ENCODE peak calls at places on chromosome 4, in five cellular contexts. Y is foreskin fibroblast, D is AG10803, V is psoas muscle, H is tibial nerve. X is an unnamed sample.

GRCh38 chr4:67344594-67345380 is 200.5 kb downstream of the CENPC start:
- DNase-seq in V (no peak), Y (no peak), D (no peak), H (no peak), X (no peak)

GRCh38 chr4:120452006-120452405 is 385.4 kb upstream of the MAD2L1 start:
- DNase-seq in Y (peak), H (no peak), V (no peak), D (peak), X (no peak)

GRCh38 chr4:118741456-118741855 is 56.3 kb downstream of the METTL14 start:
- DNase-seq in H (no peak), Y (peak), D (peak), V (no peak), X (no peak)

GRCh38 chr4:1945492-1945891 is 63.3 kb downstream of the NELFA start:
- DNase-seq in V (no peak), Y (no peak), D (no peak), H (no peak), X (no peak)

GRCh38 chr4:537436-538264 is 38.4 kb downstream of the TMEM271 start:
- DNase-seq in H (no peak), V (no peak), D (no peak), Y (no peak), X (no peak)

GRCh38 chr4:176377705-176378302 is 58.0 kb downstream of the SPCS3 start:
- DNase-seq in D (peak), V (no peak), Y (peak), H (no peak), X (peak)

GRCh38 chr4:168832746-168833575 is 177.1 kb downstream of the CBR4 start:
- DNase-seq in H (peak), V (peak), D (no peak), Y (peak), X (no peak)

GRCh38 chr4:1522606-1523005 is 116.4 kb upstream of the NKX1-1 start:
- DNase-seq in H (no peak), Y (no peak), D (no peak), V (peak), X (no peak)

GRCh38 chr4:1793940-1794808 is 1.1 kb downstream of the FGFR3 start:
- DNase-seq in D (no peak), V (no peak), H (no peak), Y (peak), X (no peak)

GRCh38 chr4:147578057-147578476 is 39.1 kb upstream of the TMEM184C start:
- DNase-seq in D (peak), Y (peak), V (no peak), H (no peak), X (no peak)

GRCh38 chr4:83110970-83111369 is 3.6 kb downstream of the PLAC8 start:
- DNase-seq in V (no peak), Y (no peak), D (no peak), H (no peak), X (no peak)

GRCh38 chr4:82217986-82218715 is 155.6 kb downstream of the HNRNPD start:
- DNase-seq in H (no peak), V (no peak), D (no peak), Y (peak), X (peak)

GRCh38 chr4:36006226-36006625 is 238.1 kb downstream of the ARAP2 start:
- DNase-seq in Y (peak), H (no peak), V (no peak), D (no peak), X (no peak)

GRCh38 chr4:142383800-142384470 is 462.2 kb downstream of the INPP4B start:
- DNase-seq in Y (no peak), D (no peak), V (no peak), H (no peak), X (no peak)

GRCh38 chr4:17771284-17771908 is 10.0 kb downstream of the FAM184B start:
- DNase-seq in H (no peak), V (peak), D (no peak), Y (no peak), X (no peak)

GRCh38 chr4:16916719-16917337 is 18.4 kb upstream of the LDB2 start:
- DNase-seq in Y (peak), V (no peak), H (peak), D (no peak), X (peak)

GRCh38 chr4:72375050-72375736 is 193.8 kb downstream of the ADAMTS3 start:
- DNase-seq in D (peak), Y (peak), H (no peak), V (no peak), X (no peak)

GRCh38 chr4:165994706-165995105 is 121.7 kb downstream of the TLL1 start:
- DNase-seq in H (no peak), Y (peak), D (no peak), V (no peak), X (no peak)

GRCh38 chr4:102824398-102824797 is 3.0 kb downstream of the UBE2D3 start:
- DNase-seq in D (no peak), H (no peak), V (no peak), Y (no peak), X (no peak)

GRCh38 chr4:15755781-15756180 is 22.3 kb upstream of the CD38 start:
- DNase-seq in H (no peak), Y (no peak), V (no peak), D (no peak), X (no peak)
- H3K4me3 ChIP-seq in H (no peak), Y (no peak), V (no peak), D (no peak), X (peak)

GRCh38 chr4:4666187-4666586 is 124.3 kb upstream of the STX18 start:
- DNase-seq in D (no peak), Y (no peak), V (no peak), H (no peak), X (no peak)
- H3K4me3 ChIP-seq in D (no peak), Y (no peak), V (no peak), H (no peak), X (no peak)

GRCh38 chr4:20043992-20044391 is 207.7 kb upstream of the SLIT2 start:
- DNase-seq in V (no peak), Y (peak), H (no peak), D (peak), X (no peak)
- H3K4me3 ChIP-seq in V (no peak), Y (no peak), H (no peak), D (no peak), X (no peak)

GRCh38 chr4:37482236-37482635 is 203.9 kb downstream of the RELL1 start:
- DNase-seq in H (no peak), V (no peak), Y (no peak), D (no peak), X (no peak)
- H3K4me3 ChIP-seq in H (no peak), V (no peak), Y (no peak), D (no peak), X (no peak)

GRCh38 chr4:74039065-74039763 is 725 bp upstream of the CXCL3 start:
- DNase-seq in Y (peak), V (no peak), D (peak), H (peak), X (no peak)
- H3K4me3 ChIP-seq in Y (peak), V (peak), D (peak), H (peak), X (peak)

DNA sequence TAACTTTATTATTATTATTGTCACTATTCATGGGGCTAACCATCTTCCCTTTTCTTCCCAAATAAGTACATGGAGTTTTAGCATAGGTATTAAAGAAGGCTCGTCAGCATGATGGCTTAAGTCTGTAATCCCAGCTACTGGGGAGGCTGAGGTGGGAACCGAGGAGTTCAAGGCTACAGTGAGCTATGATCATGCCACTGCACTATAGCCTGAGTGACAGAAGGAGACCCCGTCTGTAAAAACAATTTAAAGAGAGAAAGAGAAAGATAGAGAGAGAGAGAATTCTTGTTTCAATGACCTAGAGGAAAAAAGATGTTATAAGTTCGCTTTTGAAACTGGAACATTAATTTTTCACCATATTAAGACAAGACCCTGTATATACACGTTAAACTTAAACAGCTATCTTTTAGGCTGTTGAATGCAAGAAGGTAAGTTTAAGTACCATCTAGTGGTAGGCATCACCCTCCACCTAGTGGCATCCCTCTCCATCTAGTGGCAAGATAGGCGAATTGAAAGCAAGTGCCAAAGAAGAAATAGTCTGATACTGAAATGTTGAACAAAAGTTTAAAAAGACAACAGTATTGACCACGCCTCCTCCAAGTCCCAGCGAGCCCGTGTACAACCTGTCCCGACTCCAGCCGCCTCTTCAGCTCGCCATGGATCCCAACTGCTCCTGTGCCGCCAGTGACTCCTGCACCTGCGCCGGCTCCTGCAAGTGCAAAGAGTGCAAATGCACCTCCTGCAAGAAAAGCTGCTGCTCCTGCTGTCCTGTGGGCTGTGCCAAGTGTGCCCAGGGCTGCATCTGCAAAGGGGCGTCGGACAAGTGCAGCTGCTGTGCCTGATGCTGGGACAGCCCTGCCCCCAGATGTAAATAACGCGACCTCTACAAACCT is 26.0 kb upstream of the YTHDC1 start:
- DNase-seq in V (no peak), D (peak), Y (peak), H (peak), X (peak)
- H3K4me3 ChIP-seq in V (no peak), D (no peak), Y (no peak), H (no peak), X (no peak)

DNA sequence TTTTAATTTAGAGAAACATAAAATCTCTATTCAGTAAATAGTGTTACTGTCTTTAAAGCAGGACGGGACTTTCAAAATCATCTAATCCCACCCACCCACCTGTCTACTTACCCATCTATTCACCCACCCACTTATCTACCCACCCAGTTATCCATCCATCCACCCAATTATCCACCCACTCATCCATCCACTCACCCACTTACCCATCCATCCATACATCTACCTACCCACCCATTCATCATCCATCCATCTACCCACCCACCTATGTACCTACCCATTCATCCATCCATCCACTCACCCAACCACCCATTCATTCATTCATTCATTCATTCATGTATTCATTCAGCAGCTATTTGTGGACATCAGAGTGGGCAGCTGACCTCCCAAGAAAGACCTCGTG is 30.6 kb downstream of the MAN2B2 start:
- DNase-seq in V (no peak), Y (no peak), H (no peak), D (no peak), X (no peak)
- H3K4me3 ChIP-seq in V (no peak), Y (no peak), H (no peak), D (no peak), X (no peak)